ENCODE peak calls at places on chromosomes 4 and X, in four cellular contexts. One of them, this sample, is unnamed. For H3K27me3 and H3K4me1, the result is how much of the 10 kb centered on the place peaks cover.

GRCh38 chr4:153071953-153072622 is 132.2 kb upstream of the TRIM2 start:
- DNase-seq in upper lobe of right lung: no peak
- DNase-seq in right cardiac atrium: no peak
- DNase-seq in lower lobe of right lung: no peak
- DNase-seq in this sample: no peak

GRCh38 chr4:136737066-136737465 is 795.2 kb downstream of the PCDH18 start:
- DNase-seq in upper lobe of right lung: no peak
- DNase-seq in right cardiac atrium: no peak
- DNase-seq in lower lobe of right lung: no peak
- DNase-seq in this sample: no peak

GRCh38 chr4:19623866-19624265 is 627.8 kb upstream of the SLIT2 start:
- DNase-seq in upper lobe of right lung: no peak
- DNase-seq in right cardiac atrium: no peak
- DNase-seq in lower lobe of right lung: no peak
- DNase-seq in this sample: no peak

GRCh38 chrX:117511379-117511778 is 605.2 kb downstream of the KLHL13 start:
- DNase-seq in upper lobe of right lung: no peak
- DNase-seq in right cardiac atrium: no peak
- DNase-seq in lower lobe of right lung: no peak
- DNase-seq in this sample: no peak

GRCh38 chr4:37970702-37971101 is 10.5 kb downstream of the PTTG2 start:
- DNase-seq in upper lobe of right lung: peak
- DNase-seq in right cardiac atrium: peak
- DNase-seq in lower lobe of right lung: peak
- DNase-seq in this sample: peak

GRCh38 chrX:132226169-132226568 is 6.9 kb upstream of the RAP2C start:
- DNase-seq in upper lobe of right lung: no peak
- DNase-seq in right cardiac atrium: no peak
- DNase-seq in lower lobe of right lung: no peak
- DNase-seq in this sample: no peak

GRCh38 chrX:154540897-154541535 is 5.6 kb downstream of the G6PD start:
- DNase-seq in upper lobe of right lung: peak
- DNase-seq in right cardiac atrium: peak
- DNase-seq in lower lobe of right lung: peak
- DNase-seq in this sample: peak

GRCh38 chrX:3962511-3963350 is 249.3 kb upstream of the PRKX start:
- DNase-seq in upper lobe of right lung: no peak
- DNase-seq in right cardiac atrium: no peak
- DNase-seq in lower lobe of right lung: no peak
- DNase-seq in this sample: no peak

GRCh38 chr4:77818077-77818666 is 996 bp downstream of the CNOT6L start:
- DNase-seq in upper lobe of right lung: peak
- DNase-seq in right cardiac atrium: peak
- DNase-seq in lower lobe of right lung: peak
- DNase-seq in this sample: peak

GRCh38 chr4:126603851-126604250 is 1028.9 kb upstream of the INTU start:
- DNase-seq in upper lobe of right lung: no peak
- DNase-seq in right cardiac atrium: no peak
- DNase-seq in lower lobe of right lung: no peak
- DNase-seq in this sample: no peak

GRCh38 chr4:71765349-71765748 is 18.5 kb downstream of the GC start:
- DNase-seq in upper lobe of right lung: no peak
- DNase-seq in right cardiac atrium: no peak
- DNase-seq in lower lobe of right lung: no peak
- DNase-seq in this sample: no peak

GRCh38 chr4:156950950-156951349 is 20.6 kb downstream of the PDGFC start:
- DNase-seq in upper lobe of right lung: no peak
- DNase-seq in right cardiac atrium: no peak
- DNase-seq in lower lobe of right lung: no peak
- DNase-seq in this sample: no peak

GRCh38 chrX:97668126-97668525 is 784.4 kb downstream of the RPA4 start:
- DNase-seq in upper lobe of right lung: no peak
- DNase-seq in right cardiac atrium: no peak
- DNase-seq in lower lobe of right lung: no peak
- DNase-seq in this sample: no peak

GRCh38 chr4:169996379-169997245 is 29.6 kb downstream of the MFAP3L start:
- DNase-seq in upper lobe of right lung: no peak
- DNase-seq in right cardiac atrium: peak
- DNase-seq in lower lobe of right lung: no peak
- DNase-seq in this sample: no peak

GRCh38 chr4:55768291-55768690 is 51.3 kb upstream of the EXOC1L start:
- DNase-seq in upper lobe of right lung: no peak
- DNase-seq in right cardiac atrium: no peak
- DNase-seq in lower lobe of right lung: no peak
- DNase-seq in this sample: no peak

GRCh38 chr4:71293705-71294104 is 45.1 kb upstream of the SLC4A4 start:
- DNase-seq in upper lobe of right lung: no peak
- DNase-seq in right cardiac atrium: no peak
- DNase-seq in lower lobe of right lung: no peak
- DNase-seq in this sample: no peak

GRCh38 chr4:1244978-1245471 is 3.9 kb downstream of the CTBP1 start:
- DNase-seq in upper lobe of right lung: no peak
- DNase-seq in right cardiac atrium: peak
- DNase-seq in lower lobe of right lung: no peak
- DNase-seq in this sample: peak

GRCh38 chrX:30060718-30061117 is 154.6 kb upstream of the MAGEB2 start:
- DNase-seq in upper lobe of right lung: no peak
- DNase-seq in right cardiac atrium: no peak
- DNase-seq in lower lobe of right lung: no peak
- DNase-seq in this sample: no peak

GRCh38 chr4:143667461-143667860 is 33.0 kb downstream of the FREM3 start:
- DNase-seq in upper lobe of right lung: no peak
- DNase-seq in right cardiac atrium: peak
- DNase-seq in lower lobe of right lung: no peak
- DNase-seq in this sample: no peak

GRCh38 chrX:124902953-124903352 is 416.7 kb upstream of the TEX13C start:
- DNase-seq in upper lobe of right lung: no peak
- DNase-seq in right cardiac atrium: no peak
- DNase-seq in lower lobe of right lung: no peak
- DNase-seq in this sample: no peak

DNA sequence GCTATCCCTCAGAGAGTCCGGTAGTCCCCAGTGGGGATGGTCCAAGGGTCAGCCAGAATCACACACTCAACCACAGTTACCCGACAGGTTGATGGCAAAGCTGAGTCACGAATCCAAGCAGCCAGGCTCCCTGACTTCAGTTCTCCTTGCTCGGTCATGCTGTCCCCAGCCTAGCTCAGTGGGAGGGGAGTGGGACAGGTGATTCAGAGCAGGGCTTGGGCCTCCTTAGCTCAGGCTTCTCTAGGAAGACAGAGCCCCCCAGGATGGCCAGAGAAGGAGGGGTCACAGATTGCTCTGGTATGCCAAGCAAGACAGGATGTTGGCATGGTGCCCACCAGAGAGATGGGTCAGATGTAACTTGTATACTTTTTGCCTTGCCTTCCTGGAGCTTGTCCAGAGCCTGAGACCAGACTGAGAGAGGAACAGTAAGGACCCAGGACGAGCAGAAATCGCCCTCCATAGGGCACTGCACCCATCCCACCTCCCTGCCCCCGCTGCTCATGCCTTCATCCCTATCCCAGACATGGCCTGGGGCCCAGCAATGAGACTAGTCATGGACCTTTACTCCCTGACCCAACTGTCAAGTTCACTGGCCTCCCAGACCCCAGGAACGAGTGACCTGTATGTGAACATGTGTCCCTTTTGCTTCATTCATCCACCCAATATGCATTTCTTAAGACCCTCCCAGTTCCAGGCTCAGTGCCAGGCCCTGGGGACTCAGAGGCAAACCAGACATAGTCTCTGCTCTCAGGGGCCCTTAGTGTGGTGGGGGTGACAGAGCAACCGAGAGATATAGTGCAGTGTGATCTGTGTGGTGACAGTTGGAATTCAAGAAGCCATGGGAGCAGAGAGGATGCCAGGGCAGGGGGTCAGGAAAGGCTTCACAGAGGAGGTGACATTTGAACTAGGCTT is 66.8 kb downstream of the EFNB1 start:
- DNase-seq in upper lobe of right lung: no peak
- DNase-seq in right cardiac atrium: peak
- DNase-seq in lower lobe of right lung: peak
- DNase-seq in this sample: peak
- H3K4me3 ChIP-seq in upper lobe of right lung: peak
- H3K4me3 ChIP-seq in right cardiac atrium: no peak
- H3K4me3 ChIP-seq in lower lobe of right lung: peak
- H3K4me3 ChIP-seq in this sample: no peak

DNA sequence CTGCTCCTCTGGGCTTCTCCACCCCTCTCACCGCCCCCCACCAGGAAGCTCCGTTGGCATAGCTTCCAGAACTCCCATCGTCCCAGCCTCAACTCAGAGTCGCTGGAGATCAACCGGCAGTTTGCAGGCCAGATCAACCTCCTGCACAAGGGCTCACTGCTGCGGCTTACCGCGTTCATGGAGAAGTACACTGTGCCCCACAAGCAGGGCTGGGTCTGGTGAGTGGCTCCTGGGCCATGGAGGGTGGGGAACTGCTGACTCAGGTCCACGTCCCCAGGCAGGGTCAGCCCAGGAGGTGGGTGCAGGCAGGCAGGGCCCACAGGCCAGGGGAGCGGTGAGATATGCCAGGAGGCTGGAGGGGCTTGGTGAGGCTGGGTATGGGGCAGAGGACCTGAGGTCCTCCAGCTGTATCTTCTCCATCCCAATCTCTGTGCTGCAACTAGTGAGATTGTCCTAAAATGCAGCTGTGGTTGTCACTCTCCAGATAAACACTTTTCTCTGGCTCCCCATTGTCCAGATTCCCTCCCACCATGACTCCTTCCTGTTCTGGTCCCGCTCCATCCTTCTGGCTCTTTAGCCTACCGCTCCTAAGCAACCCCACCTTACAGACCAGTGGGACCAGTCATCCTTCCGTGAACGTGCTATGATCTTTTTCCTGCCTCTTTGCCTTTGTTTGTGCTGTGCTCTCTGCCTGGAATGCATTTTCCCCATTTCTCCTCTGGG is 71.9 kb downstream of the STARD8 start:
- DNase-seq in upper lobe of right lung: no peak
- DNase-seq in right cardiac atrium: no peak
- DNase-seq in lower lobe of right lung: no peak
- DNase-seq in this sample: peak
- H3K27me3 ChIP-seq in upper lobe of right lung: under half
- H3K27me3 ChIP-seq in right cardiac atrium: under half
- H3K27me3 ChIP-seq in lower lobe of right lung: under half
- H3K27me3 ChIP-seq in this sample: under half

DNA sequence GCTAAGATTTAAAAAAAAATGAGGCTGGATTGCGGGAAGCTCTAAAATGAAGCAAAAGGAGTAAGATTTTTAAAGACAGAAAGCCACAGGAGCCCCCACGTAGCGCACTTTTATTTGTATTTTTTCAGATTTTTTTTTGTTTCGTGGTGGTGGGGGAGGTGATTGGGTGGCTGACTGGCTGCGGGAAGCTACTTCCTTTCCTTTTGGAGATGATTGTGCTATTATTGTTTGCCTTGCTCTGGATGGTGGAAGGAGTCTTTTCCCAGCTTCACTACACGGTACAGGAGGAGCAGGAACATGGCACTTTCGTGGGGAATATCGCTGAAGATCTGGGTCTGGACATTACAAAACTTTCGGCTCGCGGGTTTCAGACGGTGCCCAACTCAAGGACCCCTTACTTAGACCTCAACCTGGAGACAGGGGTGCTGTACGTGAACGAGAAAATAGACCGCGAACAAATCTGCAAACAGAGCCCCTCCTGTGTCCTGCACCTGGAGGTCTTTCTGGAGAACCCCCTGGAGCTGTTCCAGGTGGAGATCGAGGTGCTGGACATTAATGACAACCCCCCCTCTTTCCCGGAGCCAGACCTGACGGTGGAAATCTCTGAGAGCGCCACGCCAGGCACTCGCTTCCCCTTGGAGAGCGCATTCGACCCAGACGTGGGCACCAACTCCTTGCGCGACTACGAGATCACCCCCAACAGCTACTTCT is 993 bp downstream of the PCDH10 start:
- DNase-seq in upper lobe of right lung: no peak
- DNase-seq in right cardiac atrium: peak
- DNase-seq in lower lobe of right lung: no peak
- DNase-seq in this sample: no peak
- H3K4me1 ChIP-seq in upper lobe of right lung: half or more
- H3K4me1 ChIP-seq in right cardiac atrium: under half
- H3K4me1 ChIP-seq in lower lobe of right lung: half or more
- H3K4me1 ChIP-seq in this sample: under half

GRCh38 chrX:40108084-40108958 is 10.6 kb upstream of the BCOR start:
- DNase-seq in upper lobe of right lung: peak
- DNase-seq in right cardiac atrium: peak
- DNase-seq in lower lobe of right lung: peak
- DNase-seq in this sample: peak
- H3K4me3 ChIP-seq in upper lobe of right lung: peak
- H3K4me3 ChIP-seq in right cardiac atrium: peak
- H3K4me3 ChIP-seq in lower lobe of right lung: peak
- H3K4me3 ChIP-seq in this sample: peak

DNA sequence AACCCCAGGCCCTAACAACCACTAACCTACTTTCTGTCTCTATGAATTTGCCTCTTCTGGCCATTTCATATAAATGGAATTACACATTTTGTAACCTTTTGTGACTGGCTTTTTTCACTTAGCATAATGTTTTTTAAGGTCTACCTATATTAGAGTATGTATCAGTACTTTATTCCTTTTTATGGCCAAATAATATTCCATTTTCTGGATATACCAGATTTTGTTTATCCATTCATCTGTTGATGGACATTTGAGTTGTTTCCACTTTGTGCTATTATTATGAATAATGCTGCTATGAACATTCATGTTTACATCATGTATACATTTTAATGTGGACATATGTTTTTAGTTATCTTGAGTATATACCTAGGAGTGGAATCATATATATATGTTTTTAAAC is 35.5 kb downstream of the REPS2 start:
- DNase-seq in upper lobe of right lung: no peak
- DNase-seq in right cardiac atrium: no peak
- DNase-seq in lower lobe of right lung: no peak
- DNase-seq in this sample: no peak
- H3K27me3 ChIP-seq in upper lobe of right lung: under half
- H3K27me3 ChIP-seq in right cardiac atrium: under half
- H3K27me3 ChIP-seq in lower lobe of right lung: under half
- H3K27me3 ChIP-seq in this sample: under half

GRCh38 chr4:23884261-23884660 is 5.6 kb downstream of the PPARGC1A start:
- DNase-seq in upper lobe of right lung: no peak
- DNase-seq in right cardiac atrium: no peak
- DNase-seq in lower lobe of right lung: no peak
- DNase-seq in this sample: no peak

GRCh38 chr4:23887989-23888388 is 1.9 kb downstream of the PPARGC1A start:
- DNase-seq in upper lobe of right lung: no peak
- DNase-seq in right cardiac atrium: peak
- DNase-seq in lower lobe of right lung: no peak
- DNase-seq in this sample: no peak

GRCh38 chr4:23884731-23885130 is 5.1 kb downstream of the PPARGC1A start:
- DNase-seq in upper lobe of right lung: no peak
- DNase-seq in right cardiac atrium: no peak
- DNase-seq in lower lobe of right lung: no peak
- DNase-seq in this sample: no peak

GRCh38 chr4:23887173-23887572 is 2.7 kb downstream of the PPARGC1A start:
- DNase-seq in upper lobe of right lung: no peak
- DNase-seq in right cardiac atrium: no peak
- DNase-seq in lower lobe of right lung: no peak
- DNase-seq in this sample: no peak

GRCh38 chr4:23885943-23886590 is 3.8 kb downstream of the PPARGC1A start:
- DNase-seq in upper lobe of right lung: no peak
- DNase-seq in right cardiac atrium: no peak
- DNase-seq in lower lobe of right lung: no peak
- DNase-seq in this sample: no peak
- H3K4me1 ChIP-seq in upper lobe of right lung: under half
- H3K4me1 ChIP-seq in right cardiac atrium: under half
- H3K4me1 ChIP-seq in lower lobe of right lung: under half
- H3K4me1 ChIP-seq in this sample: under half

This sample was measured in left lung.